ENCODE peak calls at places on chromosomes 11 and 22, in six cellular contexts. R is NB4, H is Karpas-422, V is IMR-90, K is colonic mucosa, D is heart right ventricle. F is an unnamed sample.

GRCh38 chr11:41879186-41879738 is 419.8 kb upstream of the LRRC4C start:
- DNase-seq in R (no peak), H (no peak), V (no peak), K (no peak), D (no peak), F (no peak)

GRCh38 chr22:25488244-25489020 is 76.0 kb upstream of the GRK3 start:
- DNase-seq in R (peak), H (no peak), V (peak), K (peak), D (peak), F (peak)

GRCh38 chr22:20775342-20775895 is 1.5 kb downstream of the SERPIND1 start:
- DNase-seq in R (no peak), H (no peak), V (no peak), K (no peak), D (no peak), F (no peak)

GRCh38 chr22:49398646-49399045 is 429.0 kb downstream of the BRD1 start:
- DNase-seq in R (no peak), H (no peak), V (no peak), K (no peak), D (no peak), F (no peak)

GRCh38 chr11:115873813-115874212 is 369.6 kb upstream of the CADM1 start:
- DNase-seq in R (peak), H (peak), V (no peak), K (no peak), D (no peak), F (no peak)

GRCh38 chr22:48923165-48923875 is 904.4 kb downstream of the BRD1 start:
- DNase-seq in R (no peak), H (no peak), V (no peak), K (no peak), D (no peak), F (no peak)

GRCh38 chr11:102111011-102111786 is 952 bp downstream of the YAP1 start:
- DNase-seq in R (peak), H (no peak), V (peak), K (peak), D (peak), F (peak)

GRCh38 chr11:12761029-12761428 is 86.8 kb downstream of the TEAD1 start:
- DNase-seq in R (no peak), H (peak), V (peak), K (no peak), D (no peak), F (no peak)

GRCh38 chr22:45731041-45731797 is 59.6 kb downstream of the ATXN10 start:
- DNase-seq in R (no peak), H (no peak), V (peak), K (peak), D (no peak), F (peak)

GRCh38 chr11:2120359-2121100 is 18.7 kb downstream of the IGF2 start:
- DNase-seq in R (no peak), H (no peak), V (no peak), K (no peak), D (no peak), F (no peak)

GRCh38 chr11:13777341-13777985 is 109.0 kb downstream of the FAR1 start:
- DNase-seq in R (no peak), H (no peak), V (no peak), K (no peak), D (no peak), F (no peak)

GRCh38 chr22:44667829-44668189 is 34.2 kb upstream of the PRR5 start:
- DNase-seq in R (no peak), H (no peak), V (no peak), K (no peak), D (no peak), F (no peak)

GRCh38 chr11:2805388-2806057 is 80.1 kb downstream of the CDKN1C start:
- DNase-seq in R (no peak), H (no peak), V (no peak), K (peak), D (no peak), F (peak)

GRCh38 chr22:41668971-41669911 is 19.4 kb downstream of the SNU13 start:
- DNase-seq in R (no peak), H (no peak), V (peak), K (no peak), D (no peak), F (peak)

GRCh38 chr22:26811717-26811992 is 154.3 kb downstream of the MIAT start:
- DNase-seq in R (no peak), H (no peak), V (no peak), K (no peak), D (no peak), F (no peak)

GRCh38 chr22:37338539-37339246 is 56.4 kb downstream of the CYTH4 start:
- DNase-seq in R (no peak), H (no peak), V (no peak), K (no peak), D (no peak), F (no peak)

GRCh38 chr11:121469910-121470309 is 17.1 kb upstream of the SORL1-AS1 start:
- DNase-seq in R (no peak), H (no peak), V (no peak), K (no peak), D (no peak), F (no peak)

GRCh38 chr11:7512525-7513209 is 1.1 kb upstream of the PPFIBP2 start:
- DNase-seq in R (peak), H (peak), V (no peak), K (peak), D (peak), F (peak)

GRCh38 chr11:60762851-60763691 is 6.4 kb downstream of the MS4A15 start:
- DNase-seq in R (peak), H (peak), V (no peak), K (no peak), D (no peak), F (no peak)

GRCh38 chr11:128039140-128040021 is 548.0 kb downstream of the ETS1 start:
- DNase-seq in R (peak), H (no peak), V (peak), K (peak), D (peak), F (peak)

GRCh38 chr22:38305481-38306448 is 11.5 kb downstream of the CSNK1E start:
- DNase-seq in R (peak), H (peak), V (peak), K (peak), D (no peak), F (peak)

GRCh38 chr11:95231126-95231880 is at the start of gene SESN3:
- DNase-seq in R (peak), H (peak), V (peak), K (peak), D (peak), F (peak)

GRCh38 chr11:95230054-95231034 is 658 bp downstream of the SESN3 start:
- DNase-seq in R (peak), H (peak), V (no peak), K (peak), D (no peak), F (peak)

GRCh38 chr11:95229199-95230053 is 1.6 kb downstream of the SESN3 start:
- DNase-seq in R (peak), H (peak), V (peak), K (peak), D (no peak), F (peak)

GRCh38 chr11:95231881-95232605 is 1.0 kb upstream of the SESN3 start:
- DNase-seq in R (peak), H (peak), V (no peak), K (peak), D (peak), F (no peak)

DNA sequence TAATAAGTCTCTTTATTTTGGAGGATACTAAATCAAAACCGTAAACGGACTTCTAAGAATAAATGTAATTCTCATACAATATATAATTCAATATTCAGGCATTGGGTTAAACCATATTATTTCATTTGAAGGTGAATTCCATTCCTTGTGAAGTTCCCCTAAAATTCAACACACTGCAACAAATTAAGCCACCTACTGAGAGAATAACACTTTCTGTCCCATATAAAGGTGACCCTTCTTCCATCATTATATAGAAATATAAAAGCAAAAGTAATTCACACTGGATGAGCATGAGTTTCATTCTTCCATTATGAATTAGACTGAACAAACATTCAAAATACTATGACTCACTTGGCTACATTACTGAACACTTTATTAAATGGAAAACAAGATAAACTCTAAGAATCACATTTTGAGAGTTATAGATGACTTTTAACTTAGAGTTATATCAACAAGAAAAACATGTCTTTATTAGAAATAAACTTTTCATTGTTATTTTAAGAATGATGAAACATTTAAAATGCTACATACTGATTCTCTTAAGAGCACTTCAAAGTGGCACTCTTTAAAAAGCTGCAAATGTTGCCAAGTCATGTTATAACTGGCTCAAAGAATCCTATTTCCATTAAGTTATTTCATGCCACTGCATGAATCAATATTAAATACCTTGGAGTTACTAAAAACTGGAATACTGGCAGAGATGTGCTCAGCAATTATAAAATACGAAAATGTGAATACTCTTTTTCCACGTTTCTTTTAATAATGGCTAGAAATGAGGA is 2.7 kb downstream of the SESN3 start:
- DNase-seq in R (peak), H (no peak), V (no peak), K (no peak), D (no peak), F (no peak)
- H3K4me3 ChIP-seq in R (peak), H (no peak), V (no peak), K (no peak), D (peak), F (no peak)

GRCh38 chr11:65420506-65421203 is 1.9 kb upstream of the NEAT1 start:
- DNase-seq in R (no peak), H (peak), V (no peak), K (no peak), D (no peak), F (no peak)
- H3K4me3 ChIP-seq in R (no peak), H (peak), V (no peak), K (peak), D (peak), F (peak)

GRCh38 chr11:86145439-86146156 is 76.7 kb upstream of the PICALM start:
- DNase-seq in R (no peak), H (no peak), V (no peak), K (no peak), D (no peak), F (no peak)
- H3K4me3 ChIP-seq in R (no peak), H (no peak), V (no peak), K (no peak), D (no peak), F (no peak)

GRCh38 chr11:86941871-86942208 is 13.4 kb downstream of the FZD4 start:
- DNase-seq in R (no peak), H (no peak), V (no peak), K (no peak), D (no peak), F (no peak)
- H3K4me3 ChIP-seq in R (no peak), H (no peak), V (no peak), K (no peak), D (no peak), F (no peak)

GRCh38 chr22:42994917-42995562 is 19.9 kb downstream of the PACSIN2 start:
- DNase-seq in R (peak), H (peak), V (peak), K (peak), D (no peak), F (peak)
- H3K4me3 ChIP-seq in R (peak), H (no peak), V (peak), K (peak), D (peak), F (peak)

GRCh38 chr11:44568706-44569473 is 3.4 kb downstream of the CD82 start:
- DNase-seq in R (peak), H (no peak), V (peak), K (peak), D (peak), F (peak)
- H3K4me3 ChIP-seq in R (peak), H (peak), V (no peak), K (no peak), D (no peak), F (no peak)

DNA sequence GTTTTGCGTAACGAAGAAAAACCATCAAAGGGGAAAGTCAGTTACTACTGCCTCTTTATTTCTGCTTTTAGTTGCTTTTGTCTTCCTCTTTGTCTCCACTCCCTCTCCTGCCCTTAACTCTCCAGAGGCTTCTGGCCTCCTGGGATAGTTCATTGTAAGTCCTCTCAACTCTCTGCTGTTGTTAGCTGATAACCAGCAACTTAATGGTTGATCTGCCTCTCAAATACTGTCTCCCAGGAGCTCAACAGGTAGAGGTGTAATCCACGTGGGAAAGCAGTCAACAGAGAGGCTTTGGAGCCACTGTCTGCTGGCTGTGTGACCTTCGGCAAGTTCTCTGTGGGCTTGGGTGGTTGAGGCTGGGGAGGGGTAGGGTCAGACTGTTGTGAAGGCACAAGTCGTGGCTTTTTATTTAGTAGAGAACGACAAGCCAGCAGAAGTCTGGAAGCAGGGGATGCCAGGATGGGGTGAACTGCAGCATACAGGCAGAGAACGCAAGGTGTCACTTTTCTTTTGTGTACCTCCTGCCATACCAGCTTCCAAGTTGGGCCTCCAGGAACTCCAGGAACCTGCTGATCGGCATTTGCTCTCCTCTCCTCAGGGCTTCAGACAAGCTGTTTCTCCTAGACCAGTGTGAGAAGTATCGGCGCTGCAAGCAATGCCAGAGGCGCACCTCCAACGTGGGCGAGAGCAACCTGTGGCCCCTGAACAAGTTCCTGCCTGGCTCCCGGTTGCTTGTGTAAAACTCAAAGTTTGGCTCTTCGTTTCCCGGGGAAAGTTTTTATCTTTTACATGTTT is 47.5 kb downstream of the CCDC81 start:
- DNase-seq in R (peak), H (no peak), V (no peak), K (no peak), D (no peak), F (no peak)
- H3K4me3 ChIP-seq in R (no peak), H (no peak), V (no peak), K (no peak), D (no peak), F (no peak)

DNA sequence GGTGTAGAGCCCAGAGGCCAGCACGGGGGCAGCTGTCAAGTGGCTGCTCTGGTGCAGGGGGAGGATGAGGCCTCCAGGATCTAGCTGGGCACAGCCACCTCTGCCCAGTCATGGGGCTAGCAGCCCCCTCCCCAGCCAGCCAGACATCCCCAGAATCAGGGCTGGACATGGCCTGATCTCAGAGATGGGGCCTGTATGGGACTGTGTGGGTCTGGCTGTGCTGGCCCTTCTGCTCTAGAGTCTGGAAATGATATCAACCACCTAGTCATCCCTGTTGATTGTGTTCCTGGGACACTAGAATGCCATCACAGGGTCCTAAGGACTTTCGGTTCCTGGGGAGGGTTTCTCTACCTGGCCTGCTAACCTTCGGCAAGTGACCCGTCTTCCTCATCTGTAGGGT is 2.8 kb downstream of the FLRT1 start:
- DNase-seq in R (no peak), H (no peak), V (no peak), K (no peak), D (no peak), F (no peak)
- H3K4me3 ChIP-seq in R (no peak), H (no peak), V (no peak), K (no peak), D (no peak), F (no peak)

DNA sequence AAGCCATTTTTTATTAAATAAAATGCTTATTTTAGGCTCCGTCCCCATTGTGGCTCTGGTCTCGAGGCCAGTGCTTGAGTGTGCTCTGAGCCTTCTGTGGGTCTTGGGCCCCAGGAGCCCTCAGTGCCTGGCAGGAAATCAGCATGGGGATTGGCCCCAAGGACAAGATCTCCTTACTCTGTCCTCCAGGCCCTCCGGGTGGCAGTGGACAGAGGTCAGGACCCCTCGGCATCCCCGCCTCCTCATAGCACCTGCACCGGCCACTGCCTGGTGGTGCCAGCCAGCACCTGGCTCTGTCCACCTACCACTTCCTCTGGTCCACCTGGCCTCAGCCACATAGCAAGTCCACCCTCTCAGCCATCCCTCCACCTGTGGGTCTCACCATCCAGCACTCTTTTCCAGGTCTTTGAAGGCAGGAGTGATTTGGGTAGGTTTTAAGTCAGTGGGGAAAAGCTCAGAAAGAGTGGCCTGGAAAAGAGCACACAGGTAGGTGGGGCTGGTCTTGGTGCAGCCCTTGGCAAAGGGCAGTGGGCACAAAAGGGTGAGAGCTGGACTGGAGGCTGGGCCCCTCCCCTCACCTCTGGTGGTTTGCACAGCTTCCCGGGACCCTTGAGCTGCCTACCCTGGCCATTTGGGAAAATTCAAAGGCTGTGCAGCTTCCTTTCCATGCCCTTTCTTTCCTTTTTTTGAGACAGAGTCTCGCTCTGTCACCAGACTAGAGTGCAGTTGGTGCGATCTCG is 3.5 kb downstream of the CLDN5 start:
- DNase-seq in R (no peak), H (no peak), V (no peak), K (no peak), D (no peak), F (no peak)
- H3K4me3 ChIP-seq in R (no peak), H (no peak), V (no peak), K (no peak), D (peak), F (no peak)